ENCODE peak calls at places on chromosomes 6 and 20, in five cellular contexts. One of them, this sample, is unnamed.

GRCh38 chr6:159934181-159934580 is 34.7 kb upstream of the IGF2R start:
- DNase-seq in body of pancreas: no peak
- DNase-seq in heart left ventricle: no peak
- DNase-seq in breast epithelium: no peak
- DNase-seq in tibial nerve: no peak
- DNase-seq in this sample: no peak

GRCh38 chr6:146883640-146884531 is 285.1 kb downstream of the ADGB start:
- DNase-seq in tibial nerve: no peak
- DNase-seq in body of pancreas: no peak
- DNase-seq in heart left ventricle: no peak
- DNase-seq in breast epithelium: no peak
- DNase-seq in this sample: no peak

GRCh38 chr6:108809211-108809610 is 39.0 kb upstream of the ARMC2 start:
- DNase-seq in tibial nerve: no peak
- DNase-seq in heart left ventricle: no peak
- DNase-seq in body of pancreas: no peak
- DNase-seq in breast epithelium: no peak
- DNase-seq in this sample: no peak

GRCh38 chr20:6075428-6076219 is 21.8 kb upstream of the LRRN4 start:
- DNase-seq in body of pancreas: no peak
- DNase-seq in tibial nerve: no peak
- DNase-seq in breast epithelium: no peak
- DNase-seq in heart left ventricle: no peak
- DNase-seq in this sample: peak

GRCh38 chr6:35063701-35064507 is 77.2 kb downstream of the TCP11 start:
- DNase-seq in breast epithelium: no peak
- DNase-seq in tibial nerve: no peak
- DNase-seq in heart left ventricle: no peak
- DNase-seq in body of pancreas: no peak
- DNase-seq in this sample: no peak

GRCh38 chr6:129353067-129353466 is 356.9 kb downstream of the ARHGAP18 start:
- DNase-seq in heart left ventricle: no peak
- DNase-seq in body of pancreas: peak
- DNase-seq in breast epithelium: no peak
- DNase-seq in tibial nerve: no peak
- DNase-seq in this sample: no peak

GRCh38 chr20:25300496-25301170 is 52.7 kb downstream of the PYGB start:
- DNase-seq in breast epithelium: no peak
- DNase-seq in body of pancreas: no peak
- DNase-seq in tibial nerve: no peak
- DNase-seq in heart left ventricle: no peak
- DNase-seq in this sample: no peak

GRCh38 chr20:32249030-32249738 is 28.3 kb upstream of the KIF3B start:
- DNase-seq in breast epithelium: no peak
- DNase-seq in tibial nerve: no peak
- DNase-seq in body of pancreas: no peak
- DNase-seq in heart left ventricle: no peak
- DNase-seq in this sample: no peak

GRCh38 chr6:7770111-7770510 is 44.2 kb downstream of the BMP6 start:
- DNase-seq in body of pancreas: no peak
- DNase-seq in heart left ventricle: no peak
- DNase-seq in breast epithelium: no peak
- DNase-seq in tibial nerve: no peak
- DNase-seq in this sample: no peak

GRCh38 chr6:163539101-163539762 is 124.7 kb downstream of the QKI start:
- DNase-seq in heart left ventricle: no peak
- DNase-seq in breast epithelium: no peak
- DNase-seq in body of pancreas: no peak
- DNase-seq in tibial nerve: no peak
- DNase-seq in this sample: no peak

GRCh38 chr6:165988757-165989456 is 178.7 kb downstream of the TBXT start:
- DNase-seq in breast epithelium: no peak
- DNase-seq in heart left ventricle: no peak
- DNase-seq in body of pancreas: no peak
- DNase-seq in tibial nerve: no peak
- DNase-seq in this sample: no peak

GRCh38 chr20:17558154-17558940 is 11.5 kb upstream of the DSTN start:
- DNase-seq in body of pancreas: peak
- DNase-seq in heart left ventricle: no peak
- DNase-seq in breast epithelium: no peak
- DNase-seq in tibial nerve: no peak
- DNase-seq in this sample: no peak
- TF ChIP-seq POLR2A in body of pancreas: peak
- TF ChIP-seq POLR2A in heart left ventricle: no peak
- TF ChIP-seq POLR2A in breast epithelium: no peak
- TF ChIP-seq POLR2A in tibial nerve: no peak
- TF ChIP-seq POLR2A in this sample: no peak

DNA sequence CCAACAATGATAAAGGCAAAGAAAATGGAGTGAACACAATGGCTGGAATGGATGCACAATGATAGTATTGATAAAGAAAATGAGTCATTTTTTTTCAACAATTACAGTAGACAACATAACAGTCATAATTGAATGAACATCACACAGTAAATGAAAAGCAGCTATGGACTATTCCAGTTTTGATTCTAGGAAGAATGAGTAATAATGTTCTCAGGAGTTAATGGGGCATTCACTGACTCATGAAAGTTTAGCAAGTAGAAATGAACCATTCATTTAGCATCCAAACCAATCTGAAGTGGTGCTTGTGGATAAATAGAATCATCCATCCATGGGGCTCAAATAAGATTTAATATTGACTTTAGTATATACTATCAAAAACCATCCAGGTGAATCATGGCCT is 1029.5 kb upstream of the GJE1 start:
- DNase-seq in tibial nerve: no peak
- DNase-seq in breast epithelium: no peak
- DNase-seq in heart left ventricle: no peak
- DNase-seq in body of pancreas: no peak
- DNase-seq in this sample: no peak
- TF ChIP-seq POLR2A in tibial nerve: no peak
- TF ChIP-seq POLR2A in breast epithelium: no peak
- TF ChIP-seq POLR2A in heart left ventricle: no peak
- TF ChIP-seq POLR2A in body of pancreas: no peak
- TF ChIP-seq POLR2A in this sample: no peak

DNA sequence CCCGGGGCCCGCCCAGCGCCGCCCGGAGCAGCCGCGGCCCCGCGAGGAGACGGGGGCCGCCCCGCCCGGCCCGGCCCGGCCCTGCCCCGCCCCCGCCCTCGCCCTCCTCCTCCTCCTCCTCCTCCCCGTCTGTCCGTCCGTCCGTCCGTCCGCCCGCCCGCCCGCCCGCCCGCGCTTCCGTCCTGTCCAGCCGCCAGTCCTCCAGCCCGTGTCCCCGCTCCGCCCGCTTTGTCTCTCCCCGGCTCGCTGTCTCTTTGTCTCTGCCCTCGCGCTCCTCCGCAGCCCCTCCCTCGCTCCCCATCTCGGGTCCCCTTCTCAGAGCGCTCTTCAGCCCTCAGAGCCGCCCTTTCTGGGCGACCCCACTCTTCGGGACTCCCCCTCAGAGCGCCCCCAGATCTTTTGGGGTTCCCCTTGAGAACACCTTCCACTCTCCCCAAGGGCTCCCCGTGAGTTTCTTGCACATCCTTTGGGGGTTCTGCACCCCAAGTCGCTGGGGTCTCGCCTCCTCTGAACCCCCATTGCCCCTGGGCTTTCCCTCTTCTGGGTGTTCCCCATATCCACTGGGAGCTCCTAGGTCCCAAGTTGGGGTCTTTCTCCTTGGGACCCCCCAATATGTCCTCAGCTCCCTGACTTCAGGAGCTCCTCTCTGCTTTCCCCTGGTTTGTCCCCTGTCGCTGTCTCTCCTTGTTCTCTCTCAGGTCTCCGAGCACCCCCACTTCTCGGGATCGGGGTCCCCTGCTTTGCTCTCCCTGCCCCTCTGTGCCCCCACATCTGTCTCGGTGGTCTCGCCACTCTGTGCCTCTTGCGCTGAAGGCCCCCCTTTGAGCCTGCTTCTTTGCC is 79.5 kb upstream of the MYL9 start:
- DNase-seq in body of pancreas: peak
- DNase-seq in heart left ventricle: peak
- DNase-seq in breast epithelium: peak
- DNase-seq in tibial nerve: peak
- DNase-seq in this sample: peak
- TF ChIP-seq POLR2A in body of pancreas: peak
- TF ChIP-seq POLR2A in heart left ventricle: no peak
- TF ChIP-seq POLR2A in breast epithelium: no peak
- TF ChIP-seq POLR2A in tibial nerve: no peak
- TF ChIP-seq POLR2A in this sample: no peak

GRCh38 chr20:44210422-44211176 is at the start of gene OSER1:
- DNase-seq in tibial nerve: peak
- DNase-seq in heart left ventricle: peak
- DNase-seq in breast epithelium: peak
- DNase-seq in body of pancreas: peak
- DNase-seq in this sample: peak

GRCh38 chr20:44212792-44213191 is 2.2 kb upstream of the OSER1 start:
- DNase-seq in body of pancreas: no peak
- DNase-seq in breast epithelium: no peak
- DNase-seq in tibial nerve: no peak
- DNase-seq in heart left ventricle: no peak
- DNase-seq in this sample: no peak

GRCh38 chr20:44208770-44209169 is 1.8 kb downstream of the OSER1 start:
- DNase-seq in breast epithelium: no peak
- DNase-seq in heart left ventricle: no peak
- DNase-seq in tibial nerve: no peak
- DNase-seq in body of pancreas: no peak
- DNase-seq in this sample: no peak

GRCh38 chr20:44209691-44210421 is 715 bp downstream of the OSER1 start:
- DNase-seq in body of pancreas: no peak
- DNase-seq in tibial nerve: no peak
- DNase-seq in breast epithelium: no peak
- DNase-seq in heart left ventricle: no peak
- DNase-seq in this sample: no peak

DNA sequence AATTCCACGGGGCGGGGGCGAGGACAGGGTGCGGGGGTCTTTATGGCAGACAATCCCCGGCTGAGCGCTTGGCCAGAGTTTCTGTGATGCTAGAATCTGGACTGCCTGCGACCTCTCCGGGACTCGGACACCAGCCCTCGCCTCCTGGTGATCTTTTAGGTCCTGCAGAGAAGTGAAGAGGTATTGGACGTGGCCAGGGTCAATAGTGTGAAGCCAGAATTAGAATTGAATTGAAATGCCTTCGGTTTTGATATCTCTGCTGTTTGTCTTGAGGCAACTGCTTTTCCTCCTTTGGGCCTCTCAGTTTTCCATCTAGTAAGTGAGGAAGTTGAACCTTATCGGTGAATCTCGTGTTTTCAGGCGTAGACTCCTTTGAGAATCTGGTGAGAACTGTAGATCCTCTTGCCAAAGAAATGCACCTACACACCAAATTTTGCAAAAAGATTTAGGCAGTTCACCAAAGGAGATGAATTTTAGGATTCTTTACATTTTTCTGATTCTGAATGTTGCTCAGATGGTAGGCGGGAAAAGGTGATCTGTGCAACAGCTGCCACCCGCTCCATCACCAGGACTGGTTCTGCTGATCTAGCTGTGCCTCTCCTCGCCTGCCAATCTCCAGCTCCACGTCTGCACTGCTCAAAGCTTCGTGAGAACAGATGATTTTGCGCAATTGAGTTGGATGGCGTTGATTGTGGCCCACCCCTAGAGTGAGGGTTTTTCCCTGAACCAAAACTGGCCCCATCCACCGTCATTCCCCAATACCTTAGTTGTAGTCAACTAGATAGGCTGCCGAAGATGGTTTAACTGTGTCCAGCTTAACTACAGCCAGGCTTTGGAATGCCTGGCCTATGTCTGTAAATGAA is 837 bp upstream of the OSER1 start:
- DNase-seq in breast epithelium: no peak
- DNase-seq in heart left ventricle: no peak
- DNase-seq in body of pancreas: peak
- DNase-seq in tibial nerve: no peak
- DNase-seq in this sample: peak
- TF ChIP-seq POLR2A in breast epithelium: no peak
- TF ChIP-seq POLR2A in heart left ventricle: no peak
- TF ChIP-seq POLR2A in body of pancreas: no peak
- TF ChIP-seq POLR2A in tibial nerve: no peak
- TF ChIP-seq POLR2A in this sample: no peak

GRCh38 chr6:10976571-10976970 is 67.5 kb downstream of the ELOVL2 start:
- DNase-seq in breast epithelium: no peak
- DNase-seq in tibial nerve: no peak
- DNase-seq in heart left ventricle: no peak
- DNase-seq in body of pancreas: no peak
- DNase-seq in this sample: no peak

GRCh38 chr6:10968776-10969175 is 75.3 kb downstream of the ELOVL2 start:
- DNase-seq in heart left ventricle: no peak
- DNase-seq in body of pancreas: no peak
- DNase-seq in tibial nerve: no peak
- DNase-seq in breast epithelium: no peak
- DNase-seq in this sample: no peak

DNA sequence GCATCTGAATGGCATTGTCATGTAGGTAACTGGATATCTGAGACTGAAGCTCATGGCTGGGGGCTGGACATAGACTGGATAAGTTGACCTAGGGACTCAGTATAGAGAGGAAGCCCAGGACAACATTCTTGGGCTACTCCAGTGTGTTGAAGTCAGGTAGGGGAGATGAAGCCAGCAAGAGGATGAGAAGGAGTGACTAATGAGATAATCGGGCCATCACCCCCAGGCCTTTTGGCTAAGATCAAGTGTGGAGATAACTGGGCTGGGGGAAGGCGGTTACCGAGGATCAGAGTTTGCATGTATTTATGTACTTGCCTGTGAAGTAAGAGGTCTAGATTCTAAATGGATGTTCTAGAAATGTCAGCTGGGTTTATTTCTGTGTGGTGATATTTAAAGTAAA is 73.4 kb downstream of the ELOVL2 start:
- DNase-seq in heart left ventricle: no peak
- DNase-seq in body of pancreas: no peak
- DNase-seq in breast epithelium: no peak
- DNase-seq in tibial nerve: no peak
- DNase-seq in this sample: no peak
- TF ChIP-seq POLR2A in heart left ventricle: no peak
- TF ChIP-seq POLR2A in body of pancreas: no peak
- TF ChIP-seq POLR2A in breast epithelium: no peak
- TF ChIP-seq POLR2A in tibial nerve: no peak
- TF ChIP-seq POLR2A in this sample: no peak

GRCh38 chr6:66948106-66948505 is 1241.1 kb upstream of the EYS start:
- DNase-seq in body of pancreas: no peak
- DNase-seq in tibial nerve: no peak
- DNase-seq in heart left ventricle: no peak
- DNase-seq in breast epithelium: no peak
- DNase-seq in this sample: no peak

DNA sequence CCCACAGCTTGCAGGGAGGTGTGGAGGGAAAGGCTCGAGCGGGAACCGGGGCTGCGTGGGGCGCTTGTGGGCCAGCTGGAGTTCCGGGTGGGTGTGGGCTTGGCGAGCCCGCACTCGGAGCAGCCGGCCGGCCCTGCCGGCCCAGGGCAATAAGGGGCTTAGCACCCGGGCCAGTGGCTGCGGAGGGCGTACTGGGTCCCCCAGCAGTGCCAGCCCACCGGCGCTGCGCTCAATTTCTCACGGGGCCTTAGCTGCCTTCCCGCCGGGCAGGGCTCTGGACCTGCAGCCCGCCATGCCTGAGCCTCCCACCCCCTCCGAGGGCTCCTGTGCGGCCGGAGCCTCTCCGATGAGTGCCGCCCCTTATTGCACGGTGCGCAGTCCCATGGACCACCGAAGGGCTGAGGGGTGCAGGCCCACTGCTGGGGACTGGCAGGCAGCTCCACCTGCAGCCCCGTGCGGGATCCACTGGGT is 1242.2 kb upstream of the EYS start:
- DNase-seq in tibial nerve: no peak
- DNase-seq in breast epithelium: no peak
- DNase-seq in body of pancreas: no peak
- DNase-seq in heart left ventricle: peak
- DNase-seq in this sample: no peak
- TF ChIP-seq POLR2A in tibial nerve: no peak
- TF ChIP-seq POLR2A in breast epithelium: no peak
- TF ChIP-seq POLR2A in body of pancreas: no peak
- TF ChIP-seq POLR2A in heart left ventricle: no peak
- TF ChIP-seq POLR2A in this sample: no peak

GRCh38 chr6:51926125-51926524 is 161.3 kb downstream of the PKHD1 start:
- DNase-seq in breast epithelium: no peak
- DNase-seq in heart left ventricle: no peak
- DNase-seq in tibial nerve: no peak
- DNase-seq in body of pancreas: no peak
- DNase-seq in this sample: no peak
- TF ChIP-seq POLR2A in breast epithelium: no peak
- TF ChIP-seq POLR2A in heart left ventricle: no peak
- TF ChIP-seq POLR2A in tibial nerve: no peak
- TF ChIP-seq POLR2A in body of pancreas: no peak
- TF ChIP-seq POLR2A in this sample: no peak

This sample was measured in lower leg skin.